ENCODE peak calls at places on chromosomes 6 and 20, in five cellular contexts. One of them, this sample, is unnamed.
A peak's percentile ranks its signal among the peaks of the same experiment; 100 is the strongest.

GRCh38 chr6:41162687-41163418 is at the start of gene TREM2:
- DNase-seq in HCT116: no peak
- DNase-seq in A549: no peak
- DNase-seq in cardiac muscle cell: peak; percentile 9
- DNase-seq in osteoblast: peak; percentile 37
- DNase-seq in this sample: no peak

GRCh38 chr20:37564388-37565133 is 36.9 kb upstream of the BLCAP start:
- DNase-seq in cardiac muscle cell: peak; percentile 39
- DNase-seq in A549: peak; percentile 46
- DNase-seq in osteoblast: peak; percentile 93
- DNase-seq in HCT116: no peak
- DNase-seq in this sample: peak; percentile 83

GRCh38 chr6:168165373-168165772 is 86.4 kb upstream of the FRMD1 start:
- DNase-seq in osteoblast: no peak
- DNase-seq in A549: no peak
- DNase-seq in HCT116: no peak
- DNase-seq in cardiac muscle cell: no peak
- DNase-seq in this sample: no peak

GRCh38 chr6:40825085-40825484 is 213.9 kb downstream of the UNC5CL start:
- DNase-seq in cardiac muscle cell: no peak
- DNase-seq in A549: no peak
- DNase-seq in HCT116: no peak
- DNase-seq in osteoblast: no peak
- DNase-seq in this sample: no peak

GRCh38 chr20:25632940-25633790 is 9.4 kb upstream of the NANP start:
- DNase-seq in HCT116: no peak
- DNase-seq in osteoblast: no peak
- DNase-seq in cardiac muscle cell: no peak
- DNase-seq in A549: no peak
- DNase-seq in this sample: no peak

GRCh38 chr20:36181934-36182603 is 27.5 kb downstream of the EPB41L1 start:
- DNase-seq in cardiac muscle cell: peak; percentile 68
- DNase-seq in A549: no peak
- DNase-seq in HCT116: no peak
- DNase-seq in osteoblast: peak; percentile 95
- DNase-seq in this sample: no peak

GRCh38 chr6:105567140-105567539 is 164.3 kb upstream of the PREP start:
- DNase-seq in A549: no peak
- DNase-seq in cardiac muscle cell: no peak
- DNase-seq in HCT116: no peak
- DNase-seq in osteoblast: no peak
- DNase-seq in this sample: no peak

GRCh38 chr20:62694106-62694505 is 14.5 kb upstream of the NTSR1 start:
- DNase-seq in HCT116: no peak
- DNase-seq in A549: no peak
- DNase-seq in cardiac muscle cell: no peak
- DNase-seq in osteoblast: no peak
- DNase-seq in this sample: no peak

GRCh38 chr20:17571153-17571527 is 1.3 kb downstream of the DSTN start:
- DNase-seq in HCT116: no peak
- DNase-seq in osteoblast: no peak
- DNase-seq in A549: no peak
- DNase-seq in cardiac muscle cell: peak; percentile 41
- DNase-seq in this sample: no peak

DNA sequence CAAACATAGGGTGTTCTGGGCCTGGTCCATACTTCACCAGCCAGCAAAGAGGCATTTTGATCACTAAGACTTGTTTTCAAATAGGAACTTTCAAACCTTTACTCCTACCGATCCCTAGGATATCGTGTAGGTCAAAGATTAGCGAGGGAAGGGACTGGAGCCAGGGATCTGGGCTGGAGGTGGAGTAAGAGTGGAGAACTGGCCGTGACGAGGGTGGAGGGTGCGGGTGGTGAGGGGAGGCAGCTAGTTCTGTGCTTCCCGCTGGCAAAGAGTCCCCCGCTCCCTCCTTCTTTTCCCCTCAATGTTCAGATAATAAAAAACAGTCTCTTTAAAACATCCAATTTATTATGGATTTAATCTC is 189.2 kb downstream of the FOXC1 start:
- DNase-seq in HCT116: no peak
- DNase-seq in osteoblast: no peak
- DNase-seq in A549: no peak
- DNase-seq in cardiac muscle cell: no peak
- DNase-seq in this sample: no peak
- H3K4me1 ChIP-seq in HCT116: no peaks in the 10 kb centered on the region
- H3K4me1 ChIP-seq in osteoblast: peaks cover 23% of the 10 kb centered on the region
- H3K4me1 ChIP-seq in A549: peaks cover 8% of the 10 kb centered on the region
- H3K4me1 ChIP-seq in cardiac muscle cell: no peaks in the 10 kb centered on the region
- H3K4me1 ChIP-seq in this sample: peaks cover 11% of the 10 kb centered on the region

GRCh38 chr6:6600865-6601264 is 12.3 kb downstream of the LY86 start:
- DNase-seq in A549: no peak
- DNase-seq in HCT116: no peak
- DNase-seq in osteoblast: no peak
- DNase-seq in cardiac muscle cell: no peak
- DNase-seq in this sample: no peak

GRCh38 chr6:6597682-6598081 is 9.2 kb downstream of the LY86 start:
- DNase-seq in osteoblast: no peak
- DNase-seq in A549: no peak
- DNase-seq in HCT116: no peak
- DNase-seq in cardiac muscle cell: no peak
- DNase-seq in this sample: peak; percentile 19

GRCh38 chr6:6596529-6596928 is 8.0 kb downstream of the LY86 start:
- DNase-seq in osteoblast: no peak
- DNase-seq in HCT116: no peak
- DNase-seq in cardiac muscle cell: no peak
- DNase-seq in A549: no peak
- DNase-seq in this sample: no peak

GRCh38 chr6:6596929-6597328 is 8.4 kb downstream of the LY86 start:
- DNase-seq in A549: no peak
- DNase-seq in cardiac muscle cell: no peak
- DNase-seq in HCT116: no peak
- DNase-seq in osteoblast: no peak
- DNase-seq in this sample: no peak

GRCh38 chr6:6599468-6599873 is 11.0 kb downstream of the LY86 start:
- DNase-seq in HCT116: no peak
- DNase-seq in osteoblast: peak; percentile 74
- DNase-seq in cardiac muscle cell: no peak
- DNase-seq in A549: no peak
- DNase-seq in this sample: no peak
- H3K4me1 ChIP-seq in HCT116: no peaks in the 10 kb centered on the region
- H3K4me1 ChIP-seq in osteoblast: no peaks in the 10 kb centered on the region
- H3K4me1 ChIP-seq in cardiac muscle cell: no peaks in the 10 kb centered on the region
- H3K4me1 ChIP-seq in A549: no peaks in the 10 kb centered on the region
- H3K4me1 ChIP-seq in this sample: no peaks in the 10 kb centered on the region

GRCh38 chr6:53813801-53814200 is 19.0 kb downstream of the LRRC1 start:
- DNase-seq in HCT116: no peak
- DNase-seq in A549: no peak
- DNase-seq in osteoblast: no peak
- DNase-seq in cardiac muscle cell: no peak
- DNase-seq in this sample: no peak
- H3K4me1 ChIP-seq in HCT116: peaks cover 35% of the 10 kb centered on the region
- H3K4me1 ChIP-seq in A549: peaks cover 7% of the 10 kb centered on the region
- H3K4me1 ChIP-seq in osteoblast: peaks cover 3% of the 10 kb centered on the region
- H3K4me1 ChIP-seq in cardiac muscle cell: peaks cover 12% of the 10 kb centered on the region
- H3K4me1 ChIP-seq in this sample: peaks cover 16% of the 10 kb centered on the region

DNA sequence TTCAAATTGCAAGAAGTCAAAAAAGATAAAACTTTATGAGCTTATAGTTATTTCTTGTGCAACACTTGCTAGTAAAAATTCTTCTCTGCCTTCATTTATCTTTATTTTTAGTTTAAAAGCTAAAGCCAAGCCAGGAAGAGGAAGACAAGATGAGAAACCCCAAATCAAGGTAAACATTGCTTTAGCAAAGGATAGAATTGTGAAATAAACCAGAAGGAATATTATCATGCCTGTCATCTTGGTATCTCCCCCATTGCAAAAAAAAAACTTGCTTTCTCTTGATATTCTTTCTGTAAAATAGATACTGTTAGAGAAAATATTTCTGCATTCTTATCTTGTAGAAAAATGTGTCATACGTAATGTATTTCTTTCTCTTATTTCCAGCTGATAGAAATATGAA is 432.7 kb downstream of the GJA1 start:
- DNase-seq in A549: no peak
- DNase-seq in cardiac muscle cell: peak; percentile 66
- DNase-seq in HCT116: no peak
- DNase-seq in osteoblast: no peak
- DNase-seq in this sample: no peak
- H3K4me1 ChIP-seq in A549: no peaks in the 10 kb centered on the region
- H3K4me1 ChIP-seq in cardiac muscle cell: no peaks in the 10 kb centered on the region
- H3K4me1 ChIP-seq in HCT116: no peaks in the 10 kb centered on the region
- H3K4me1 ChIP-seq in osteoblast: peaks cover 21% of the 10 kb centered on the region
- H3K4me1 ChIP-seq in this sample: peaks cover 9% of the 10 kb centered on the region

GRCh38 chr6:136288566-136289326 is 900 bp downstream of the BCLAF1 start:
- DNase-seq in A549: peak; percentile 52
- DNase-seq in cardiac muscle cell: peak; percentile 95
- DNase-seq in HCT116: peak; percentile 34
- DNase-seq in osteoblast: peak; percentile 94
- DNase-seq in this sample: peak; percentile 94

GRCh38 chr6:136289327-136289578 is 393 bp downstream of the BCLAF1 start:
- DNase-seq in cardiac muscle cell: peak; percentile 93
- DNase-seq in osteoblast: peak; percentile 87
- DNase-seq in HCT116: peak; percentile 76
- DNase-seq in A549: peak; percentile 58
- DNase-seq in this sample: peak; percentile 95

GRCh38 chr6:136294621-136295020 is 5.0 kb upstream of the BCLAF1 start:
- DNase-seq in A549: no peak
- DNase-seq in osteoblast: no peak
- DNase-seq in HCT116: no peak
- DNase-seq in cardiac muscle cell: no peak
- DNase-seq in this sample: no peak

GRCh38 chr6:136290406-136291010 is 862 bp upstream of the BCLAF1 start:
- DNase-seq in A549: peak; percentile 35
- DNase-seq in cardiac muscle cell: peak; percentile 95
- DNase-seq in HCT116: peak; percentile 51
- DNase-seq in osteoblast: peak; percentile 85
- DNase-seq in this sample: peak; percentile 70

GRCh38 chr6:136289579-136290405 is at the start of gene BCLAF1:
- DNase-seq in osteoblast: peak; percentile 92
- DNase-seq in cardiac muscle cell: peak; percentile 100
- DNase-seq in HCT116: peak; percentile 97
- DNase-seq in A549: peak; percentile 76
- DNase-seq in this sample: peak; percentile 99
- H3K4me1 ChIP-seq in osteoblast: peaks cover 33% of the 10 kb centered on the region
- H3K4me1 ChIP-seq in cardiac muscle cell: peaks cover 21% of the 10 kb centered on the region
- H3K4me1 ChIP-seq in HCT116: peaks cover 24% of the 10 kb centered on the region
- H3K4me1 ChIP-seq in A549: peaks cover 22% of the 10 kb centered on the region
- H3K4me1 ChIP-seq in this sample: peaks cover 26% of the 10 kb centered on the region

GRCh38 chr6:24481449-24481848 is 7.9 kb downstream of the GPLD1 start:
- DNase-seq in osteoblast: peak; percentile 65
- DNase-seq in HCT116: no peak
- DNase-seq in cardiac muscle cell: peak; percentile 14
- DNase-seq in A549: no peak
- DNase-seq in this sample: no peak

GRCh38 chr6:24489470-24489869 is at the start of gene GPLD1:
- DNase-seq in cardiac muscle cell: no peak
- DNase-seq in HCT116: no peak
- DNase-seq in osteoblast: no peak
- DNase-seq in A549: no peak
- DNase-seq in this sample: no peak

GRCh38 chr6:24480705-24481104 is 8.7 kb downstream of the GPLD1 start:
- DNase-seq in cardiac muscle cell: no peak
- DNase-seq in osteoblast: no peak
- DNase-seq in HCT116: no peak
- DNase-seq in A549: no peak
- DNase-seq in this sample: no peak

GRCh38 chr6:24486065-24486464 is 3.3 kb downstream of the GPLD1 start:
- DNase-seq in cardiac muscle cell: no peak
- DNase-seq in osteoblast: no peak
- DNase-seq in HCT116: no peak
- DNase-seq in A549: no peak
- DNase-seq in this sample: no peak

DNA sequence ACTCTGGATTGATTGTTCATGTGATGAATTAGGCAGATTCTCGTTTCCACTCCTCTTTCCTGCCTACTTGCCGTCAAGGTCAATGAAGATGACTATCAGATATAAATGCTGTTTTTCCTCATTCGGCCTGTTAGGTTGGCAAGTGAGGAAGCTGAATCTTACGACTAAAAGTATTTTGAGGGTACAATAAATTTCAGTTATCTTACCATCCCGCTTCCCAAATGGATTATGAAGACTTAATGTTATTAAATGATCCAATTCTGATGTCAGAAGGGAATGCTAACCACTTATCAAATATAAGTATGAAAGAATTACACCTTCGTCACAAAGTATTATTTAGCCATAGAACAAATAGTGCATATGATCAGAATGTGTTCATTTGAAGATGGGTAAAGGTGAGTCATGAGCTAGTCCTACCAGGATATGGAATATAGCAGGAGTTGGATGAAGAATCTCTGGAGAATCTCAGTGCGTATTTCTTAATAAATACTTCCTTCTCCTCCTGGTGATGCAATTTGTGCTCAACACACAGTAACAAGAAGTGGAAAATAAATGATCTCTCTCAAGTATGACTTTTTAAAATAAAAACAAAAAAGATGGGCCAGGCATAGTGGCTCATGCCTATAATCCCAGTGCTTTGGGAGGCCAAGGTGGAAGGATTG is 4.6 kb downstream of the GPLD1 start:
- DNase-seq in cardiac muscle cell: no peak
- DNase-seq in HCT116: no peak
- DNase-seq in A549: no peak
- DNase-seq in osteoblast: no peak
- DNase-seq in this sample: no peak
- H3K4me1 ChIP-seq in cardiac muscle cell: no peaks in the 10 kb centered on the region
- H3K4me1 ChIP-seq in HCT116: no peaks in the 10 kb centered on the region
- H3K4me1 ChIP-seq in A549: peaks cover 7% of the 10 kb centered on the region
- H3K4me1 ChIP-seq in osteoblast: no peaks in the 10 kb centered on the region
- H3K4me1 ChIP-seq in this sample: peaks cover under 1% of the 10 kb centered on the region

GRCh38 chr6:9039258-9039657 is 603.9 kb upstream of the SLC35B3 start:
- DNase-seq in cardiac muscle cell: no peak
- DNase-seq in HCT116: no peak
- DNase-seq in osteoblast: peak; percentile 68
- DNase-seq in A549: no peak
- DNase-seq in this sample: no peak

GRCh38 chr6:9040718-9041117 is 605.4 kb upstream of the SLC35B3 start:
- DNase-seq in osteoblast: no peak
- DNase-seq in cardiac muscle cell: no peak
- DNase-seq in HCT116: no peak
- DNase-seq in A549: no peak
- DNase-seq in this sample: no peak

GRCh38 chr6:9044426-9044825 is 609.1 kb upstream of the SLC35B3 start:
- DNase-seq in cardiac muscle cell: no peak
- DNase-seq in osteoblast: peak; percentile 38
- DNase-seq in A549: no peak
- DNase-seq in HCT116: no peak
- DNase-seq in this sample: no peak
- H3K4me1 ChIP-seq in cardiac muscle cell: no peaks in the 10 kb centered on the region
- H3K4me1 ChIP-seq in osteoblast: no peaks in the 10 kb centered on the region
- H3K4me1 ChIP-seq in A549: no peaks in the 10 kb centered on the region
- H3K4me1 ChIP-seq in HCT116: no peaks in the 10 kb centered on the region
- H3K4me1 ChIP-seq in this sample: no peaks in the 10 kb centered on the region

GRCh38 chr6:112933947-112934346 is 586.8 kb downstream of the RFPL4B start:
- DNase-seq in osteoblast: no peak
- DNase-seq in A549: no peak
- DNase-seq in cardiac muscle cell: no peak
- DNase-seq in HCT116: no peak
- DNase-seq in this sample: no peak
- H3K4me1 ChIP-seq in osteoblast: peaks cover 26% of the 10 kb centered on the region
- H3K4me1 ChIP-seq in A549: no peaks in the 10 kb centered on the region
- H3K4me1 ChIP-seq in cardiac muscle cell: no peaks in the 10 kb centered on the region
- H3K4me1 ChIP-seq in HCT116: no peaks in the 10 kb centered on the region
- H3K4me1 ChIP-seq in this sample: peaks cover 21% of the 10 kb centered on the region